ENCODE peak calls at places on chromosome 3, in four cellular contexts. V is upper lobe of right lung, E is bronchial epithelial cell, W is psoas muscle. I is an unnamed sample. For H3K27me3, the result is how much of the 10 kb centered on the place peaks cover.

GRCh38 chr3:16793321-16793720 is 91.4 kb upstream of the PLCL2 start:
- DNase-seq in V (no peak), E (no peak), W (no peak), I (no peak)

GRCh38 chr3:195297446-195297845 is 26.5 kb upstream of the XXYLT1 start:
- DNase-seq in V (no peak), E (no peak), W (no peak), I (no peak)

GRCh38 chr3:46643701-46644100 is 31.4 kb downstream of the FAM240A start:
- DNase-seq in V (no peak), E (peak), W (no peak), I (no peak)

GRCh38 chr3:134709563-134710312 is 58.9 kb upstream of the KY start:
- DNase-seq in V (no peak), E (no peak), W (peak), I (no peak)

GRCh38 chr3:52683611-52684010 is 2.1 kb downstream of the PBRM1 start:
- DNase-seq in V (peak), E (no peak), W (no peak), I (no peak)

GRCh38 chr3:139113231-139113749 is 68.6 kb upstream of the PRR23C start:
- DNase-seq in V (no peak), E (no peak), W (no peak), I (no peak)

GRCh38 chr3:51862886-51863285 is 1.5 kb downstream of the IQCF2 start:
- DNase-seq in V (no peak), E (no peak), W (no peak), I (no peak)

GRCh38 chr3:5160926-5161858 is 26.3 kb upstream of the EDEM1 start:
- DNase-seq in V (no peak), E (peak), W (no peak), I (no peak)

GRCh38 chr3:67215690-67216089 is 217.6 kb downstream of the KBTBD8 start:
- DNase-seq in V (no peak), E (no peak), W (no peak), I (no peak)

GRCh38 chr3:152574461-152575079 is 260.4 kb upstream of the P2RY1 start:
- DNase-seq in V (no peak), E (peak), W (peak), I (no peak)

GRCh38 chr3:188152660-188153497 is 1.1 kb upstream of the LPP start:
- DNase-seq in V (peak), E (peak), W (peak), I (no peak)

GRCh38 chr3:129462365-129462968 is 22.4 kb downstream of the IFT122 start:
- DNase-seq in V (no peak), E (no peak), W (no peak), I (no peak)

GRCh38 chr3:128993461-128994172 is at the start of gene CFAP92:
- DNase-seq in V (peak), E (peak), W (peak), I (peak)

GRCh38 chr3:188975612-188976314 is 196.0 kb upstream of the TPRG1 start:
- DNase-seq in V (no peak), E (peak), W (no peak), I (no peak)

GRCh38 chr3:11530153-11530721 is 113.5 kb downstream of the VGLL4 start:
- DNase-seq in V (peak), E (peak), W (no peak), I (no peak)

GRCh38 chr3:195117978-195118581 is 152.9 kb downstream of the XXYLT1 start:
- DNase-seq in V (no peak), E (peak), W (no peak), I (no peak)

GRCh38 chr3:44712455-44713075 is at the start of gene ZNF502:
- DNase-seq in V (peak), E (peak), W (peak), I (peak)

GRCh38 chr3:65935724-65936123 is 103.0 kb downstream of the MAGI1 start:
- DNase-seq in V (no peak), E (peak), W (no peak), I (no peak)

GRCh38 chr3:21750831-21751391 is at the start of gene ZNF385D:
- DNase-seq in V (peak), E (peak), W (peak), I (no peak)

GRCh38 chr3:24264748-24265158 is 229.9 kb downstream of the THRB start:
- DNase-seq in V (no peak), E (peak), W (no peak), I (no peak)

GRCh38 chr3:68876112-68876713 is 56.1 kb downstream of the TAFA4 start:
- DNase-seq in V (no peak), E (peak), W (no peak), I (peak)

GRCh38 chr3:53581671-53582070 is 87.3 kb downstream of the CACNA1D start:
- DNase-seq in V (no peak), E (peak), W (no peak), I (no peak)

GRCh38 chr3:136817448-136817847 is 1.5 kb upstream of the SLC35G2 start:
- DNase-seq in V (no peak), E (peak), W (no peak), I (no peak)

GRCh38 chr3:122955916-122956684 is 71.5 kb downstream of the SEMA5B start:
- DNase-seq in V (no peak), E (no peak), W (no peak), I (no peak)

GRCh38 chr3:20222274-20222673 is 36.3 kb upstream of the SGO1 start:
- DNase-seq in V (no peak), E (no peak), W (no peak), I (no peak)
- H3K27me3 ChIP-seq in V (under half), E (under half), W (under half), I (under half)

DNA sequence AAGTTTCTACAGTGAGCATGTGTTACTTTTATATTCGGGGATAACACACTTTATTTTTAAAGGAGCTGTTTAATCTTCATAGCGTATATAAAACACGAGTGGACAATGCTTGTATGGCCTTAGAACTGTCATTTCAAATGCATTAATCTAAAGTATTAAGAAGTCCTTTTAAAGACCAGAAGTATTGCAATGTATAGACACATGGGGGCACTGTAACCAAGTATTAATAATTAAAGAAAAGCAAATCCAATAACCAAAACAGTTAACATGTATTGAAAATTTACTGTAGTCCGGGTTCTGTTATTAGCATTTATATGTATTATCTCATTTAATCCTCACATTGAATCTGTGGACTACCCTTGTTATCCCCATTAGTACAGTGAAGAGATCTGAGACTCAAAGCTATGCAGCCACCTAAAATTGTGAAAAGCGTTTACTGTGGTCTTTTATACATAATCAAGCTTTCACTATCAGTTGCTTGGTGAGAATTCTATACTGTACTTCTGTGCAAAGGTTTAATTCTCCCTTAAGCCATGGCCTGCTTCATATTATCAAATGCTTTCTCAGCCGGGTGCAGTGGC is 10.1 kb downstream of the ARL14 start:
- DNase-seq in V (no peak), E (peak), W (no peak), I (no peak)
- TF ChIP-seq CTCF in V (peak), E (peak), W (peak), I (peak)

DNA sequence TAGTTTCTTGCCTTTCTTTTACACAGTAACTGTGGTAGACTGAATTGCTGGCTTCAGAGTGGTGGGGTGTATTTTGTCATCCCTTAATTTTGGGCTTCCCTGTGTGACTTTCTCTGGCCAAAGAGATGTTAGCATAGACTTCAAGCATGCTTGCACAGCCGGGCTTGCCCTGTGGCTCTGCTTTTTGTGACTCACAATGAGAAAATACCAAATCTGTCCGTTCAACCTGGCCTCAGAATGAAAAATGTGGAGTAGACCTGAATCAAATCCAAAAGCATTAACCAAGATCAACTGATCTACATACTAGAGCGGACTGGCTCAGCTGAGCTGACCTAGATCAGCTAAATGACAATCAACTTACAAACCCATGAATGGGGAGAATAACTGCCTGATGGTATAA is 51.4 kb downstream of the PLAAT1 start:
- DNase-seq in V (no peak), E (peak), W (no peak), I (no peak)
- H3K27me3 ChIP-seq in V (under half), E (under half), W (under half), I (under half)

GRCh38 chr3:142022381-142022780 is 127.0 kb downstream of the TFDP2 start:
- DNase-seq in V (no peak), E (no peak), W (no peak), I (no peak)
- TF ChIP-seq CTCF in V (peak), E (no peak), W (peak), I (no peak)

GRCh38 chr3:127368186-127369032 is 80.6 kb upstream of the PRR20G start:
- DNase-seq in V (peak), E (no peak), W (no peak), I (no peak)

GRCh38 chr3:127369356-127369935 is 81.6 kb upstream of the PRR20G start:
- DNase-seq in V (peak), E (no peak), W (no peak), I (no peak)

GRCh38 chr3:127365383-127365782 is 77.5 kb upstream of the PRR20G start:
- DNase-seq in V (peak), E (no peak), W (no peak), I (no peak)

GRCh38 chr3:127366383-127366782 is 78.5 kb upstream of the PRR20G start:
- DNase-seq in V (no peak), E (no peak), W (no peak), I (no peak)

GRCh38 chr3:127367593-127367992 is 79.7 kb upstream of the PRR20G start:
- DNase-seq in V (peak), E (no peak), W (no peak), I (no peak)
- H3K27me3 ChIP-seq in V (under half), E (under half), W (under half), I (under half)

GRCh38 chr3:197434841-197435240 is 120.9 kb downstream of the BDH1 start:
- DNase-seq in V (peak), E (no peak), W (no peak), I (no peak)
- TF ChIP-seq CTCF in V (no peak), E (no peak), W (no peak), I (no peak)

GRCh38 chr3:169701457-169701856 is 37.9 kb upstream of the MECOM start:
- DNase-seq in V (no peak), E (no peak), W (no peak), I (no peak)
- H3K27me3 ChIP-seq in V (under half), E (under half), W (under half), I (under half)

DNA sequence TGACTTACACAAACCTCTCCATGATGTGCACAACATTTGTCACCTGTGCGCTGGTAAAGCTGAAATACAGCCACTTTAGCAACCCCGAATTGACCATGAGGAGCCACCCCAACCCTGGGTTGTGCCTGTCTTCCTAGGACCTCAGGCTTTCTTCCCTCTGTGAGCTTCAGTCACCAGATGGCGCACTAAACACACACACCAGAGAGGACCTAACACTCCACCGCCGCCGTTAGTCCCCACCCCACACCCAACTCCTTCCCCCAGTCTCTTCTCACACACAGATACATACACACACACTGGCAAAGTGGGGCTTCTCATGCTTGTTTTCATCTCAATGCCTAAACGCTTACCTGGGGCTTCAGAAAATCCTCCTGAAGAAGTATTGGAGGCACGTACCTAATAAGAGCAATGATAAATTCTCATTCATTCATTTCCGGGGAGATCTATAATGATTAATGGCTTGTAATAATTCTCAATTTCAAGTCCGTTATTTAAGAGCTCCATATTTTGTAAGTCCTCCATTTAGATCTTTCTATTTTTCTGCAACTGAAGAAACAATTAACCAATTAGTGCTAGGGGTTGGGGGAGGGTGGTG is 2.1 kb upstream of the CCDC80 start:
- DNase-seq in V (peak), E (peak), W (peak), I (peak)
- TF ChIP-seq CTCF in V (peak), E (peak), W (peak), I (peak)

GRCh38 chr3:72307438-72308105 is 522.6 kb upstream of the PROK2 start:
- DNase-seq in V (no peak), E (no peak), W (no peak), I (no peak)

GRCh38 chr3:72311425-72311824 is 526.5 kb upstream of the PROK2 start:
- DNase-seq in V (no peak), E (no peak), W (no peak), I (no peak)

GRCh38 chr3:72309626-72310025 is 524.7 kb upstream of the PROK2 start:
- DNase-seq in V (no peak), E (no peak), W (no peak), I (no peak)

GRCh38 chr3:72312339-72312738 is 527.4 kb upstream of the PROK2 start:
- DNase-seq in V (no peak), E (no peak), W (no peak), I (no peak)

DNA sequence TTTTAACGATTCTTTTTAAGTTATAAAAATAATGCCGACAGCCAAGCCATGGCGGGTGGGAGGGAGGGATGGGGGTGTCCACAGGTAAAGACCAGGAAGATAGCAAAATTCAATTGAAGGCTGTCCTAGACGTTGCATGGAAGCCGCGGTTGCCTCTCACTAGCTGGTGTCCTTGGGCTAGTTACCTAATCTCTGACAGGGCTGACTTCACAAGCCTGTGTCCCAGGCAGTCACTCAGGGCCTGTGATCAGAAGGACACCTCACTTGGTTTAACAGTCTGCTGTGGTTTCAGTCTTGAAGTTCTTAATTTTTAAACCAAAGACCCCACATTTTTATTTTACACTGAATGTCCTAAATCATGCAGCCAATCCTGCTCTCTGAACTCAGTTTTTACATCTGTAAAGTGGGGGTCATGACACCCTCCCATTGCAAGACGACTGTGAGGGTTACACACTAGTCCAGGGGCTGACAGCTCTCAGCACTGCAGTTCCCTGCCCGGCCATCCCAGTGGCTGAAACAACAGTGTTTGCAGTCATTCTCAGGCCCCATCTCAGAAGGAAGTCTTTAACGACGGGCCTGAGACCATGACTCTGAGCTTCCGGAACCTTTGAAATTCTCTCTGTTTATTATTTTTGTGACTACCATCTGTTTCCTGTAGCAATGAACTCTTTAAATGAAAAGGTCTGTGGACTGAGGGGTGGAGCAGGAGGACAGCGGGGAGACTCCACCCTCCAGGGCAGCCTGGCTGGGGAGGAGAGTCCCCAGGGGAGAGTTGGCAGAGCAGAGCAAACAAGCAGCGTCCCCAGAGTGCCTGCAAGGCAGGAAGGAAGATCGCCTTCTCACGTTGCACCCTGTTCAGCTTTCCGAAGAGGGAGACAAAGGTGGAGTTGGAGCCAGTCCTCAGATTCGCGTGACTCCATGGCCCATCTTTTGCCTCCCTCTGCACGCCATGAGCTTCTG is 525.4 kb upstream of the PROK2 start:
- DNase-seq in V (no peak), E (no peak), W (no peak), I (no peak)
- H3K27me3 ChIP-seq in V (under half), E (under half), W (under half), I (under half)

I was measured in CD8-positive, alpha-beta T cell.